ENCODE peak calls at places on chromosomes 12 and 14, in seven cellular contexts. Z is body of pancreas, S is A549, F is pancreas, K is transverse colon, A is left ventricle myocardium inferior, J is Peyer's patch. P is an unnamed sample.

GRCh38 chr14:67764496-67764895 is 51.9 kb downstream of the ZFYVE26 start:
- DNase-seq in Z (no peak), S (peak; percentile 7), F (no peak), K (peak; percentile 27), A (no peak), J (no peak), P (no peak)

GRCh38 chr12:97300431-97300830 is 162.2 kb upstream of the RMST start:
- DNase-seq in Z (no peak), S (no peak), F (no peak), K (no peak), A (no peak), J (no peak), P (no peak)

GRCh38 chr14:30980980-30981379 is 44.5 kb upstream of the AP4S1 start:
- DNase-seq in Z (no peak), S (no peak), F (no peak), K (no peak), A (no peak), J (no peak), P (no peak)

GRCh38 chr14:65260786-65261185 is 151.7 kb upstream of the FUT8 start:
- DNase-seq in Z (no peak), S (no peak), F (no peak), K (no peak), A (no peak), J (no peak), P (no peak)

GRCh38 chr12:120925740-120926563 is 21.8 kb upstream of the SPPL3 start:
- DNase-seq in Z (no peak), S (no peak), F (no peak), K (no peak), A (no peak), J (no peak), P (no peak)

GRCh38 chr12:9673404-9674225 is 4.1 kb downstream of the CLEC2D start:
- DNase-seq in Z (no peak), S (peak; percentile 53), F (no peak), K (peak; percentile 42), A (peak; percentile 52), J (peak; percentile 81), P (peak; percentile 83)

GRCh38 chr12:77124767-77125166 is 59.4 kb upstream of the E2F7 start:
- DNase-seq in Z (no peak), S (no peak), F (no peak), K (no peak), A (no peak), J (no peak), P (no peak)

GRCh38 chr12:49232940-49233841 is 31.7 kb upstream of the TUBA1C start:
- DNase-seq in Z (peak; percentile 43), S (no peak), F (peak; percentile 63), K (peak; percentile 28), A (peak; percentile 75), J (peak; percentile 49), P (peak; percentile 82)

GRCh38 chr12:92629349-92630065 is 73.3 kb upstream of the PLEKHG7 start:
- DNase-seq in Z (no peak), S (no peak), F (no peak), K (no peak), A (no peak), J (no peak), P (no peak)

GRCh38 chr14:30298266-30298795 is 260.6 kb upstream of the G2E3 start:
- DNase-seq in Z (no peak), S (no peak), F (no peak), K (no peak), A (no peak), J (no peak), P (no peak)

GRCh38 chr12:116662612-116663144 is 75.2 kb downstream of the SPRING1 start:
- DNase-seq in Z (peak; percentile 32), S (no peak), F (no peak), K (peak; percentile 28), A (no peak), J (peak; percentile 55), P (no peak)

GRCh38 chr14:74973905-74974363 is 18.5 kb upstream of the PGF start:
- DNase-seq in Z (no peak), S (no peak), F (no peak), K (no peak), A (no peak), J (no peak), P (no peak)

GRCh38 chr14:75525969-75526368 is 3.7 kb downstream of the BATF start:
- DNase-seq in Z (no peak), S (no peak), F (no peak), K (no peak), A (no peak), J (no peak), P (no peak)

GRCh38 chr12:27014085-27014858 is at the start of gene TM7SF3:
- DNase-seq in Z (peak; percentile 95), S (peak; percentile 89), F (peak; percentile 98), K (peak; percentile 97), A (peak; percentile 92), J (peak; percentile 98), P (peak; percentile 100)

GRCh38 chr14:65103150-65103760 is 938 bp upstream of the MAX start:
- DNase-seq in Z (peak; percentile 29), S (peak; percentile 58), F (no peak), K (no peak), A (no peak), J (no peak), P (peak; percentile 84)

GRCh38 chr14:68779761-68780323 is 13.0 kb downstream of the ZFP36L1 start:
- DNase-seq in Z (peak; percentile 11), S (peak; percentile 76), F (no peak), K (peak; percentile 66), A (no peak), J (peak; percentile 77), P (no peak)
- H3K27ac ChIP-seq in Z (peak overlapping the region; percentile 98), S (peak overlapping the region; percentile 94), F (peak overlapping the region; percentile 77), K (peak overlapping the region; percentile 100), A (peak overlapping the region; percentile 78), J (peak overlapping the region; percentile 76), P (peak overlapping the region; percentile 30)

GRCh38 chr14:91350813-91351507 is 66.7 kb downstream of the CCDC88C start:
- DNase-seq in Z (no peak), S (no peak), F (no peak), K (no peak), A (no peak), J (peak; percentile 66), P (peak; percentile 64)

GRCh38 chr14:91348861-91349465 is 68.7 kb downstream of the CCDC88C start:
- DNase-seq in Z (no peak), S (no peak), F (no peak), K (no peak), A (no peak), J (no peak), P (peak; percentile 3)

GRCh38 chr14:91351508-91351853 is 66.1 kb downstream of the CCDC88C start:
- DNase-seq in Z (no peak), S (no peak), F (no peak), K (no peak), A (no peak), J (no peak), P (peak; percentile 74)

GRCh38 chr14:91349481-91350074 is 68.0 kb downstream of the CCDC88C start:
- DNase-seq in Z (no peak), S (no peak), F (no peak), K (no peak), A (no peak), J (no peak), P (peak; percentile 45)

DNA sequence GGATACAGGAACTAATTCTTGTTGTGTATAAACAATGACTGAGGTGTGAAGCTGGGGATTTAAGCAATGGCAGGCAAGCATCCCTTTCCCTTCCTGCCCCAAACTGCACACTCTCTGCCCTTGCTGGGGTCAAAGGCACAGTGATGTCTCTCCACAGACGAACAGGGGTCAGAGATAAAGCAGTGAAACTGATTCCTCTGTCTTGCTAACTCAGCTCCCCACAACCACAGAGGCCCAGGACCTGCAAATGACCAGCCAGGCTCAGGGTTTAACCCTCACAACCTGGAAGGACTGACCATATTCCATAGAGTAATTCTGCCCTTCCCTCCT is 67.2 kb downstream of the CCDC88C start:
- DNase-seq in Z (no peak), S (no peak), F (no peak), K (no peak), A (no peak), J (no peak), P (peak; percentile 48)
- H3K27ac ChIP-seq in Z (no peak overlapping the region), S (no peak overlapping the region), F (no peak overlapping the region), K (peak overlapping the region; percentile 44), A (no peak overlapping the region), J (peak overlapping the region; percentile 66), P (peak overlapping the region; percentile 85)

DNA sequence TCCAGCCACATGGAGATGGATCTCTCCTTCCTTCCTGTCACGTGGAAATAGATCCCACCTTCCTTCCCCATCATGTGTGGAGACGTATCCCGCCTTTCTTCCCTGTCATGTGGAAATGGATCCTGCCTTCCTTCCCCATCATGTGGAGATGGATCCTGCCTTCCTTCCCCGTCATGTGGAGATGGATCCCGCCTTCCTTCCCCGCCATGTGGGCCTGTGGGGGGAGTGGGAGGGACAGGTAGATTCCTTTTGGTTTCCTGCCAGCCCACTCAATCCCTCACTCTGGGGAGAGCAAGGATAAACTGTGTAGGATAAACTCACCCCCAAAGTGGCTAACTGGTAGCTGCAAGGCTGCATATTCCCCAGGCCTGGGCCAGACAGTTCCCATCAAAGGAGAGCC is 31.7 kb upstream of the TDRD9 start:
- DNase-seq in Z (no peak), S (no peak), F (no peak), K (no peak), A (no peak), J (no peak), P (no peak)
- H3K27ac ChIP-seq in Z (peak overlapping the region; percentile 63), S (peak overlapping the region; percentile 32), F (peak overlapping the region; percentile 65), K (peak overlapping the region; percentile 73), A (no peak overlapping the region), J (no peak overlapping the region), P (no peak overlapping the region)

GRCh38 chr12:104602901-104603300 is 146.2 kb downstream of the CHST11 start:
- DNase-seq in Z (no peak), S (no peak), F (no peak), K (no peak), A (no peak), J (no peak), P (no peak)
- H3K27ac ChIP-seq in Z (no peak overlapping the region), S (peak overlapping the region; percentile 89), F (no peak overlapping the region), K (no peak overlapping the region), A (no peak overlapping the region), J (no peak overlapping the region), P (no peak overlapping the region)

GRCh38 chr14:81465507-81466228 is 65.5 kb upstream of the STON2 start:
- DNase-seq in Z (no peak), S (no peak), F (no peak), K (no peak), A (no peak), J (no peak), P (peak; percentile 51)
- H3K27ac ChIP-seq in Z (no peak overlapping the region), S (peak overlapping the region; percentile 82), F (no peak overlapping the region), K (no peak overlapping the region), A (no peak overlapping the region), J (no peak overlapping the region), P (no peak overlapping the region)

P was measured in spleen.